ENCODE peak calls at places on chromosomes 4 and X, in eight cellular contexts. D is A549, K is HepG2, Z is endothelial cell of umbilical vein, L is HCT116, N is K562, T is GM12878, G is H1. J is an unnamed sample.

GRCh38 chr4:141132689-141133145 is 552 bp downstream of the RNF150 start:
- DNase-seq in D (no peak), K (no peak), Z (no peak), L (no peak), N (no peak), T (no peak), G (no peak), J (no peak)

GRCh38 chr4:159983080-159983479 is 880.2 kb downstream of the RAPGEF2 start:
- DNase-seq in D (no peak), K (no peak), Z (no peak), L (no peak), N (no peak), T (no peak), G (no peak), J (no peak)

GRCh38 chr4:185128272-185129119 is 14.6 kb upstream of the SLC25A4 start:
- DNase-seq in D (peak; percentile 24), K (no peak), Z (peak; percentile 18), L (no peak), N (no peak), T (no peak), G (no peak), J (no peak)

GRCh38 chrX:121876316-121876715 is 828.9 kb downstream of the GLUD2 start:
- DNase-seq in D (no peak), K (no peak), Z (no peak), L (no peak), N (no peak), T (no peak), G (no peak), J (no peak)

GRCh38 chr4:123037809-123038208 is 115.4 kb upstream of the NUDT6 start:
- DNase-seq in D (no peak), K (peak; percentile 84), Z (no peak), L (no peak), N (peak; percentile 10), T (no peak), G (no peak), J (no peak)

GRCh38 chrX:76428243-76429130 is 977 bp downstream of the MAGEE1 start:
- DNase-seq in D (no peak), K (no peak), Z (no peak), L (no peak), N (no peak), T (no peak), G (no peak), J (no peak)

GRCh38 chr4:72977936-72978485 is 91.5 kb downstream of the COX18 start:
- DNase-seq in D (no peak), K (no peak), Z (no peak), L (no peak), N (no peak), T (no peak), G (no peak), J (no peak)

GRCh38 chr4:165199286-165199685 is 8.1 kb upstream of the KLHL2 start:
- DNase-seq in D (no peak), K (no peak), Z (no peak), L (no peak), N (no peak), T (no peak), G (no peak), J (no peak)

GRCh38 chr4:157204634-157205244 is 15.8 kb upstream of the GRIA2 start:
- DNase-seq in D (peak; percentile 76), K (peak; percentile 24), Z (no peak), L (peak; percentile 13), N (peak; percentile 39), T (no peak), G (peak; percentile 49), J (peak; percentile 39)

GRCh38 chr4:108941914-108942379 is 179.1 kb upstream of the ETNPPL start:
- DNase-seq in D (no peak), K (no peak), Z (no peak), L (no peak), N (no peak), T (no peak), G (no peak), J (peak; percentile 2)

GRCh38 chr4:86401826-86402225 is 42.0 kb upstream of the MAPK10 start:
- DNase-seq in D (no peak), K (no peak), Z (no peak), L (no peak), N (no peak), T (no peak), G (no peak), J (no peak)

GRCh38 chr4:166091914-166092510 is 219.0 kb downstream of the TLL1 start:
- DNase-seq in D (peak; percentile 24), K (peak; percentile 28), Z (peak; percentile 43), L (peak; percentile 15), N (peak; percentile 13), T (no peak), G (no peak), J (peak; percentile 43)

GRCh38 chrX:26295425-26295824 is 79.5 kb downstream of the MAGEB5 start:
- DNase-seq in D (no peak), K (no peak), Z (peak; percentile 28), L (no peak), N (no peak), T (no peak), G (no peak), J (no peak)

GRCh38 chr4:22486276-22486675 is 29.6 kb downstream of the ADGRA3 start:
- DNase-seq in D (no peak), K (no peak), Z (no peak), L (no peak), N (no peak), T (no peak), G (no peak), J (no peak)

GRCh38 chr4:100087743-100088142 is 102.5 kb downstream of the DDIT4L start:
- DNase-seq in D (no peak), K (no peak), Z (no peak), L (no peak), N (no peak), T (no peak), G (no peak), J (no peak)
- TF ChIP-seq MAX in D (no peak), K (no peak), Z (no peak), L (no peak), N (no peak), T (no peak), G (no peak), J (no peak)

DNA sequence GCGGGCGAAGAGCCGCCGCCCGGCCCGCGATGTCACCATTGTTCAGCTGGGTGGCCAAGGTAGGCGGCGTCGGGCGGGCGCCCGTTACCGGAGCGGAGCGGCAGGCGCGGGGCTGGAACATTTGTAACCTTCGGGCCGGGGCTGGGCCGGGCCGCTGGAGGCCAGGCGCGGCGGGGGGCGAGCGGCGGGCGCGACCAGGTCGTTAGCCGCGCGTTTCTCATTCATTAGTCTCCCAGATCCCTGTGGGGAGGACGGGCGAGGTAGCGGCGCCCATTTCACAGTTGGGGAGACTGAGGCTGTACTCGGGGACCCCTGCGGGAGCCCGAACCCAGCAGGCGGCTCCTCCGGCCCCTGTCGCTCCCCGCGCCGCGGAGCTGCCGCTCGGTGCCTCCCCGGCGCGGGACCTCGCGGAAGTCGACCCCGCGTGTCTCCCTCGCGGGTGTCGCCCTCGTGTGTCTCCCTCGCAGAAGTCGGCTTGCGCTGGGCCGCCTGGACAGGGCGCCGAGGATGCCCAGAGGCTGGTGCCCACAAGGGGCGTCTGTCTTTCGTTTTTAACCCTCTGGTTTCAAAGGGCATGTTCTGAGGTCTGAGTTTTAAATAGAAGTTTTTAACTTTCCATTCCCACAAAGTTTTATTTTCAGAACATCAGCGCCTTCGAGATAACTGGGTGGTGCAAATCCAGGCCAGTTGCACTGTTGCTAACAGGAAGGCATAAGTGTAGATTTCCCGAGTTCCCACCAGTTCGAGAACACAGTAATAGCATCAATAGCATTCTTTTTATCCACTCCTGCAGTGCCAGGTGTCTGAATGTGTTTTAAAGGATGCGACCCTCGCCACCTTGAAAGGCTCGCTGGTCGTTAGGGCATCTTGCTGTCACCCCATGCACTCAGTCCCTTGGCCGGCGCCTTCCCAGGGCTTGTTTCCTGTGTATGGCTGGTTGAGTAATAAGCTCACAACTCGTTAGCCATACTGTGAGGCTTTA is 17.6 kb downstream of the PTTG2 start:
- DNase-seq in D (peak; percentile 61), K (peak; percentile 23), Z (peak; percentile 69), L (peak; percentile 26), N (peak; percentile 40), T (peak; percentile 44), G (no peak), J (peak; percentile 86)
- TF ChIP-seq POLR2A in D (no peak), K (no peak), Z (no peak), L (no peak), N (no peak), T (peak; percentile 62), G (no peak), J (no peak)

GRCh38 chr4:88645994-88646393 is 51.6 kb downstream of the NAP1L5 start:
- DNase-seq in D (no peak), K (no peak), Z (no peak), L (no peak), N (no peak), T (no peak), G (no peak), J (no peak)

GRCh38 chr4:88649716-88650115 is 47.9 kb downstream of the NAP1L5 start:
- DNase-seq in D (no peak), K (no peak), Z (no peak), L (no peak), N (no peak), T (no peak), G (no peak), J (no peak)

GRCh38 chr4:88643932-88644331 is 51.7 kb downstream of the HERC3 start:
- DNase-seq in D (no peak), K (no peak), Z (no peak), L (no peak), N (no peak), T (no peak), G (no peak), J (no peak)

DNA sequence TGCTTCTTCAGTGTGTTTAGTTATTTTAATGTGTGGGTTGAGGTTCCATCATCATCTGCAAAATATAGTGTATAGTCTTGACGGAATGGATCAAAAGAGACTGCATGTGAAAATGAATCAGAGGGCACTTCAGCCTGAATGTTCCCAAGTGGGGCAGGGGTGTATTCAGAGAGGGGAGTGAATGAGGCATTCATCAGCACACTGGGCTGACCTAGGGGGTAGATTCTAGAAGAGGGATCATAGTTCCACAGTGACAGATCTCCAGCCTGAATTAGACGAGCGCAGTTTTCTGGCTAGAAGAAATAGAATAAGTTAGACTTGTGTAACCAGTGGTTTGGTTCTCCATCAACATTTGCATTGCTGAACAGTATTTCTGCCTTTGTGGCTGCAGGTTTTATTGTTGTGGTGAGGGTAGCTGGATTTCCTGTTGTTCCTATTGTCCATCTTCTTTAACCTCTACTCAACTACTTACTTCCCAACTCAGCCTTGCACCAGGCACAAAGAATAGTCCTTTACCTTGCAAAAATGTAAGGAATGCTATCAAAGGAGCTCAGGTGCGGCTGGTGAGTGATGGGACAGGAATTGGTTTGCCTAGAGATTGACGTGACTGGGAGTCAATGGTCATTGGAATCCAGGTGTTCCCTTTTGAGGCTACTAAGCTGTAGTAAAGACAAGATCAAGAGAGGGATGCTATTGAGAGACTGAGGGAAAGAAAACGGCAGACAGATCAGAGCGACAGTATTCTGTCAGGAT is 50.9 kb downstream of the NAP1L5 start:
- DNase-seq in D (no peak), K (no peak), Z (no peak), L (no peak), N (no peak), T (no peak), G (peak; percentile 57), J (peak; percentile 1)
- TF ChIP-seq MAX in D (no peak), K (no peak), Z (no peak), L (no peak), N (no peak), T (no peak), G (no peak), J (no peak)

DNA sequence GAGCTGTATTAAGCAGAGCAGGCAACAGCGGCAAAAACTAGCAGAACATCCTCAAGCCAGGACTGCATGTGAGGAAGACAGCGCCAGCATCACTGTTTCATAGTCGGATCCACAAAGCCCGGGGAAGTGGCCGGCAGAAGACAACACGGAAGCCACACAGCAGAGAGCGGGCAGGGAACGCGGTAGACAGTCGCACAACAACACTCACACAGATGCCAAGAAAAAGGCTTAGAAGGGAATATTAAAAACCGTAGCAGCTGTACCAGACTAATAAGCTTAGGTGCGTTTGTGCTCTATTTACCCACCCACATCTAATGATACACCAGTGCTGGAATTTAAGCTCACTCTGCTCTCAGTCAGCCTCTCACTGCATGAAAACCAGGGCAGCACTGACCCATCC is 16.0 kb downstream of the ZFYVE28 start:
- DNase-seq in D (no peak), K (no peak), Z (no peak), L (no peak), N (no peak), T (no peak), G (no peak), J (no peak)
- TF ChIP-seq POLR2A in D (no peak), K (no peak), Z (no peak), L (no peak), N (no peak), T (no peak), G (no peak), J (no peak)